ENCODE peak calls at places on chromosomes 2 and 18, in ten cellular contexts. Z is M059J; G is T follicular helper cell; E is stimulated activated naive CD8-positive, alpha-beta T cell treated with anti-CD3 and anti-CD28 coated beads, Interleukin-15, Interleukin-2, amounts not matched to agents 100 U/mL and 50 U/mL, for 24 hours; J is Panc1; U is hypothalamus; L is neural crest cell; N is Right ventricle myocardium superior; A is AML-193; S is NCI-H1092 treated with DMSO at 0.1 percent for 48 hours. R is an unnamed sample.

GRCh38 chr18:25089470-25089869 is 262.5 kb downstream of the ZNF521 start:
- DNase-seq in A (no peak), G (no peak), L (no peak), J (no peak), Z (no peak), U (no peak), S (no peak), E (no peak), N (no peak), R (no peak)

GRCh38 chr18:10060469-10060782 is 146.6 kb downstream of the VAPA start:
- DNase-seq in L (no peak), U (no peak), G (no peak), E (no peak), Z (no peak), A (no peak), J (no peak), S (no peak), N (peak), R (no peak)

GRCh38 chr2:183837157-183837556 is 712.9 kb downstream of the NUP35 start:
- DNase-seq in E (no peak), G (no peak), S (no peak), A (no peak), U (no peak), L (no peak), Z (no peak), N (no peak), J (no peak), R (no peak)

GRCh38 chr2:240925576-240926515 is 19.7 kb downstream of the CROCC2 start:
- DNase-seq in G (no peak), Z (no peak), A (no peak), E (peak), L (no peak), S (no peak), J (no peak), N (peak), U (no peak), R (peak)

GRCh38 chr2:217949448-217949847 is 53.3 kb downstream of the TNS1 start:
- DNase-seq in J (no peak), L (no peak), Z (no peak), G (no peak), E (no peak), A (no peak), S (no peak), N (no peak), U (no peak), R (no peak)

GRCh38 chr18:79628416-79629248 is 51.0 kb upstream of the CTDP1 start:
- DNase-seq in E (no peak), J (no peak), L (no peak), S (no peak), G (no peak), Z (no peak), U (no peak), A (no peak), N (no peak), R (no peak)

GRCh38 chr18:74476154-74476553 is 19.0 kb upstream of the DIPK1C start:
- DNase-seq in E (no peak), A (no peak), S (no peak), J (no peak), L (peak), Z (no peak), N (no peak), G (no peak), U (no peak), R (no peak)

GRCh38 chr2:85243101-85244072 is 84.4 kb downstream of the TGOLN2 start:
- DNase-seq in N (peak), J (no peak), Z (peak), S (no peak), E (peak), G (no peak), U (no peak), A (no peak), L (peak), R (peak)

GRCh38 chr2:15584767-15585469 is 6.8 kb upstream of the DDX1 start:
- DNase-seq in S (no peak), E (no peak), Z (peak), G (no peak), J (no peak), N (no peak), U (no peak), A (no peak), L (no peak), R (no peak)

GRCh38 chr18:62939925-62940324 is 224.6 kb downstream of the PHLPP1 start:
- DNase-seq in G (no peak), J (no peak), L (no peak), E (no peak), S (no peak), Z (no peak), U (no peak), A (no peak), N (no peak), R (no peak)

GRCh38 chr18:22346968-22347611 is 70.6 kb downstream of the CTAGE1 start:
- DNase-seq in U (no peak), S (no peak), G (no peak), J (no peak), E (no peak), Z (peak), L (peak), A (no peak), N (peak), R (no peak)

GRCh38 chr18:74977041-74977440 is 231.9 kb downstream of the PTGR3 start:
- DNase-seq in A (no peak), Z (no peak), E (no peak), G (no peak), N (no peak), S (no peak), U (no peak), L (no peak), J (no peak), R (no peak)

GRCh38 chr2:144364988-144365738 is 154.8 kb downstream of the ZEB2 start:
- DNase-seq in A (no peak), U (no peak), J (no peak), G (no peak), N (no peak), L (no peak), S (no peak), Z (peak), E (no peak), R (no peak)

GRCh38 chr2:232490221-232491138 is 2.8 kb upstream of the ECEL1 start:
- DNase-seq in L (no peak), N (peak), G (no peak), Z (no peak), J (no peak), U (no peak), S (no peak), E (no peak), A (no peak), R (no peak)

GRCh38 chr2:120393456-120393855 is 47.5 kb downstream of the INHBB start:
- DNase-seq in S (no peak), E (no peak), A (no peak), G (no peak), J (no peak), U (no peak), N (peak), L (no peak), Z (no peak), R (no peak)

GRCh38 chr2:85011098-85011497 is 40.1 kb downstream of the KCMF1 start:
- DNase-seq in U (no peak), N (no peak), G (no peak), S (no peak), L (no peak), A (no peak), Z (no peak), E (no peak), J (no peak), R (no peak)

GRCh38 chr2:26330114-26330581 is 15.8 kb upstream of the SELENOI start:
- DNase-seq in E (peak), N (peak), S (peak), L (peak), A (peak), Z (peak), U (peak), J (peak), G (peak), R (no peak)

GRCh38 chr2:7052404-7052803 is 135.2 kb downstream of the RNF144A start:
- DNase-seq in G (no peak), Z (no peak), L (no peak), E (no peak), N (no peak), J (no peak), U (no peak), S (no peak), A (no peak), R (no peak)

GRCh38 chr2:142694282-142694681 is 183.2 kb upstream of the KYNU start:
- DNase-seq in E (no peak), A (no peak), Z (no peak), L (no peak), U (no peak), J (no peak), S (no peak), N (no peak), G (no peak), R (no peak)

GRCh38 chr2:13682878-13683277 is 949.6 kb upstream of the LRATD1 start:
- DNase-seq in J (no peak), N (no peak), L (no peak), S (no peak), E (no peak), A (no peak), U (no peak), Z (peak), G (no peak), R (no peak)

GRCh38 chr2:120344991-120345975 is 653 bp upstream of the INHBB start:
- DNase-seq in G (no peak), J (no peak), L (peak), E (peak), S (peak), A (no peak), N (no peak), Z (peak), U (no peak), R (peak)

GRCh38 chr2:134450114-134450513 is 196.2 kb downstream of the MGAT5 start:
- DNase-seq in L (no peak), G (no peak), J (no peak), A (no peak), Z (no peak), E (no peak), U (no peak), N (no peak), S (no peak), R (no peak)

GRCh38 chr2:182228741-182229140 is 198.1 kb downstream of the PDE1A start:
- DNase-seq in G (no peak), J (no peak), Z (peak), L (no peak), S (no peak), N (no peak), A (no peak), U (no peak), E (no peak), R (no peak)

GRCh38 chr18:55327454-55327853 is 260.5 kb downstream of the TCF4 start:
- DNase-seq in U (no peak), A (no peak), S (no peak), J (no peak), Z (no peak), E (no peak), N (no peak), L (no peak), G (no peak), R (no peak)

GRCh38 chr18:12686100-12686499 is 16.4 kb downstream of the CEP76 start:
- DNase-seq in S (no peak), L (no peak), N (no peak), Z (peak), G (no peak), A (no peak), E (no peak), J (no peak), U (no peak), R (no peak)

GRCh38 chr2:127106998-127107621 is at the start of gene BIN1:
- DNase-seq in Z (peak), J (no peak), S (peak), G (peak), E (peak), U (peak), N (peak), A (peak), L (peak), R (peak)

GRCh38 chr2:130818809-130819208 is 17.9 kb upstream of the ARHGEF4 start:
- DNase-seq in U (no peak), S (no peak), A (no peak), Z (no peak), E (no peak), J (no peak), G (no peak), L (no peak), N (no peak), R (no peak)

GRCh38 chr2:240952496-240953246 is 45.7 kb upstream of the SNED1 start:
- DNase-seq in S (no peak), U (no peak), G (no peak), N (peak), J (no peak), Z (no peak), E (no peak), A (no peak), L (no peak), R (peak)

GRCh38 chr2:102708847-102709559 is 52.8 kb upstream of the TMEM182 start:
- DNase-seq in S (no peak), Z (peak), G (no peak), E (no peak), N (no peak), L (no peak), U (no peak), J (peak), A (no peak), R (peak)